ENCODE peak calls at places on chromosomes 12 and 14, in eight cellular contexts. Y is progenitor cell of endocrine pancreas, B is NCI-H446 treated with DMSO at 0.1 percent for 48 hours, D is neuronal stem cell, P is endothelial cell, I is T follicular helper cell, X is fibroblast of the conjunctiva, M is NCI-H82. S is an unnamed sample.

GRCh38 chr12:122035292-122035691 is 13.6 kb downstream of the BCL7A start:
- DNase-seq in Y (no peak), B (no peak), D (no peak), P (no peak), I (no peak), X (no peak), M (no peak), S (no peak)

GRCh38 chr14:104680056-104680805 is 9.2 kb upstream of the INF2 start:
- DNase-seq in Y (no peak), B (no peak), D (no peak), P (no peak), I (no peak), X (no peak), M (no peak), S (no peak)

GRCh38 chr12:44031472-44032185 is 195.7 kb downstream of the TMEM117 start:
- DNase-seq in Y (no peak), B (no peak), D (no peak), P (no peak), I (no peak), X (no peak), M (no peak), S (no peak)

GRCh38 chr14:92603309-92604257 is 90.0 kb downstream of the RIN3 start:
- DNase-seq in Y (no peak), B (no peak), D (peak), P (no peak), I (no peak), X (peak), M (no peak), S (peak)

GRCh38 chr12:52631676-52632459 is 13.5 kb upstream of the KRT73 start:
- DNase-seq in Y (no peak), B (no peak), D (no peak), P (no peak), I (no peak), X (no peak), M (no peak), S (no peak)

GRCh38 chr12:82862069-82862841 is 175.5 kb downstream of the TMTC2 start:
- DNase-seq in Y (no peak), B (no peak), D (no peak), P (no peak), I (no peak), X (no peak), M (no peak), S (no peak)

GRCh38 chr12:19639781-19640180 is 200.5 kb downstream of the AEBP2 start:
- DNase-seq in Y (no peak), B (no peak), D (no peak), P (no peak), I (no peak), X (no peak), M (no peak), S (no peak)

GRCh38 chr12:112979281-112979680 is 962 bp downstream of the OAS2 start:
- DNase-seq in Y (no peak), B (no peak), D (no peak), P (no peak), I (no peak), X (no peak), M (no peak), S (no peak)

GRCh38 chr12:110179291-110179690 is 55.1 kb downstream of the IFT81 start:
- DNase-seq in Y (no peak), B (no peak), D (no peak), P (no peak), I (no peak), X (no peak), M (no peak), S (no peak)

GRCh38 chr12:132827763-132828703 is 636 bp downstream of the GOLGA3 start:
- DNase-seq in Y (peak), B (no peak), D (no peak), P (peak), I (no peak), X (peak), M (no peak), S (no peak)

GRCh38 chr14:81980601-81981310 is 447.1 kb upstream of the SEL1L start:
- DNase-seq in Y (no peak), B (no peak), D (no peak), P (no peak), I (no peak), X (no peak), M (no peak), S (no peak)

GRCh38 chr14:100587763-100588411 is 670 bp upstream of the BEGAIN start:
- DNase-seq in Y (no peak), B (peak), D (no peak), P (no peak), I (no peak), X (no peak), M (peak), S (no peak)

S was measured in DMS153.